ENCODE peak calls at places on chromosomes 4 and X, in seven cellular contexts. N is uterus, X is GM06990, C is cardiac fibroblast, D is kidney, O is fibroblast of lung, J is PC-9. P is an unnamed sample.

GRCh38 chrX:140090800-140091275 is 125.5 kb upstream of the CXorf66 start:
- DNase-seq in N (no peak), X (no peak), C (no peak), D (no peak), O (no peak), J (no peak), P (no peak)

GRCh38 chrX:8244301-8244700 is 73.2 kb upstream of the VCX2 start:
- DNase-seq in N (no peak), X (no peak), C (no peak), D (no peak), O (peak; percentile 41), J (no peak), P (no peak)

GRCh38 chr4:1009647-1010521 is 1.5 kb upstream of the FGFRL1 start:
- DNase-seq in N (peak; percentile 75), X (peak; percentile 66), C (peak; percentile 52), D (peak; percentile 93), O (peak; percentile 23), J (peak; percentile 71), P (peak; percentile 71)

GRCh38 chrX:123648028-123648810 is 84.6 kb downstream of the THOC2 start:
- DNase-seq in N (no peak), X (no peak), C (peak; percentile 55), D (peak; percentile 79), O (peak; percentile 79), J (no peak), P (peak; percentile 3)

GRCh38 chr4:99390060-99390459 is 37.5 kb upstream of the ADH1C start:
- DNase-seq in N (no peak), X (no peak), C (peak; percentile 68), D (no peak), O (peak; percentile 39), J (no peak), P (no peak)

GRCh38 chr4:20253272-20253798 is 1.6 kb downstream of the SLIT2 start:
- DNase-seq in N (peak; percentile 16), X (peak; percentile 2), C (peak; percentile 43), D (peak; percentile 43), O (peak; percentile 24), J (no peak), P (no peak)

GRCh38 chr4:153153339-153153851 is 50.8 kb upstream of the TRIM2 start:
- DNase-seq in N (peak; percentile 26), X (peak; percentile 71), C (peak; percentile 33), D (peak; percentile 86), O (peak; percentile 36), J (peak; percentile 63), P (peak; percentile 58)

GRCh38 chr4:102438396-102438795 is 62.8 kb upstream of the NFKB1 start:
- DNase-seq in N (no peak), X (no peak), C (peak; percentile 89), D (no peak), O (peak; percentile 22), J (no peak), P (no peak)

GRCh38 chrX:48458711-48459110 is 11.3 kb downstream of the SLC38A5 start:
- DNase-seq in N (no peak), X (no peak), C (no peak), D (peak; percentile 71), O (no peak), J (no peak), P (no peak)

GRCh38 chrX:47577424-47577823 is 4.8 kb upstream of the TIMP1 start:
- DNase-seq in N (no peak), X (no peak), C (no peak), D (no peak), O (no peak), J (no peak), P (no peak)

GRCh38 chr4:38939150-38939549 is 71.5 kb downstream of the FAM114A1 start:
- DNase-seq in N (no peak), X (peak; percentile 68), C (no peak), D (no peak), O (no peak), J (no peak), P (peak; percentile 72)

GRCh38 chr4:158020734-158021346 is 152.0 kb downstream of the GASK1B start:
- DNase-seq in N (no peak), X (no peak), C (peak; percentile 95), D (no peak), O (peak; percentile 98), J (peak; percentile 24), P (no peak)

GRCh38 chr4:159235779-159236368 is 133.0 kb downstream of the RAPGEF2 start:
- DNase-seq in N (no peak), X (no peak), C (peak; percentile 84), D (no peak), O (peak; percentile 62), J (no peak), P (no peak)

GRCh38 chrX:15600071-15600470 is 689 bp downstream of the ACE2 start:
- DNase-seq in N (no peak), X (no peak), C (no peak), D (no peak), O (no peak), J (no peak), P (no peak)

GRCh38 chr4:175451238-175451965 is 360.7 kb downstream of the GPM6A start:
- DNase-seq in N (no peak), X (no peak), C (no peak), D (no peak), O (no peak), J (no peak), P (no peak)

GRCh38 chr4:23889368-23889767 is 479 bp downstream of the PPARGC1A start:
- DNase-seq in N (no peak), X (no peak), C (peak; percentile 10), D (no peak), O (no peak), J (no peak), P (no peak)

GRCh38 chr4:119118397-119118796 is 17.2 kb upstream of the MYOZ2 start:
- DNase-seq in N (no peak), X (no peak), C (peak; percentile 37), D (no peak), O (peak; percentile 35), J (no peak), P (no peak)

GRCh38 chrX:147912093-147912801 is 528 bp downstream of the FMR1 start:
- DNase-seq in N (peak; percentile 29), X (peak; percentile 63), C (peak; percentile 50), D (peak; percentile 84), O (peak; percentile 46), J (peak; percentile 26), P (peak; percentile 46)

GRCh38 chrX:65596270-65596669 is 61.7 kb upstream of the LAS1L start:
- DNase-seq in N (no peak), X (no peak), C (peak; percentile 71), D (no peak), O (peak; percentile 66), J (no peak), P (peak; percentile 78)

GRCh38 chr4:113901994-113902787 is 77.3 kb downstream of the ARSJ start:
- DNase-seq in N (no peak), X (no peak), C (no peak), D (no peak), O (no peak), J (peak; percentile 10), P (no peak)

GRCh38 chr4:72909461-72909860 is 160.1 kb downstream of the COX18 start:
- DNase-seq in N (no peak), X (no peak), C (no peak), D (no peak), O (no peak), J (no peak), P (no peak)

GRCh38 chrX:47169726-47170515 is 23.7 kb upstream of the UBA1 start:
- DNase-seq in N (peak; percentile 18), X (no peak), C (peak; percentile 31), D (peak; percentile 64), O (peak; percentile 63), J (no peak), P (no peak)

GRCh38 chrX:134547047-134547679 is 87.2 kb downstream of the HPRT1 start:
- DNase-seq in N (no peak), X (no peak), C (peak; percentile 17), D (no peak), O (no peak), J (no peak), P (no peak)
- H3K4me3 ChIP-seq in N (no peak overlapping the region), X (no peak overlapping the region), C (peak overlapping the region; percentile 73), D (peak overlapping the region; percentile 81), O (peak overlapping the region; percentile 78), J (peak overlapping the region; percentile 79), P (no peak overlapping the region)

DNA sequence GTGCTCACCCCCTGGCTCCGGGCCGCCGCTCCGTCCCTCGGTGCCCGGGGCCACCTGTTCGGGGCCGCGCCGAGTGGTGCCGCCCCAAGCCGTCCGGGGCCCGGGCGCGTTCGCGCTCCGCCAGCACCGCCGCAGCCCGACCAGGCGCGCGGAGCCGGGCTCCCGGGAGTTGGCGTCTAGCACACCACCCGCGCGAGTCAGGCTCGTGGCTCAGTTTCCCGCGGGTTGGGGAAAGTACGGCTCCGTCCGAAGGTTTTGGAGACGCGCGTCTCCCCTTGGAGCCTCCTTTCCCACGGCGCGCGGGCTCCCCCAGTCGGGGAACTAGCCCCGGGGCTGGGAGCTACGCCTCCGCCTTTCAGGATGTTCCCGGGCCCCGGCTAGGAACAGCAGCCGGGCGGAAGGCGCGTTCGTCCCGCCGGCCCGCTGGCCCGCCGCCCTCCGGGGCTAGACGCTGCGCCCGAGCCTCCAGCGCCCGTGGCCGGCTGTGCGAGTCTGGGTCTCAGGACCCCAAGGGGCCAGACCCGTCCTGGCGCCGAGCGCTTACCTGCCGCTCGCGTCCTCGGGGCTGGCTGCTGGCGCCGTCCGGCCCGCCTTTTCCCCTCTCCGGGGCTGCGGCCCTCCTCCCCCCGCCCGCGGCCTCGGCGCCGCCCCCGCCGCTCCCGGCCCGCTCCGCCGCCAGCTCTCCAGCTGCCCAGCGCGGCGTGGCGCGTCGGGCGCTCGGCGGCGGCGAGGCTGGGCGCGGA is at the start of gene ADGRG2:
- DNase-seq in N (peak; percentile 21), X (no peak), C (peak; percentile 19), D (peak; percentile 74), O (peak; percentile 21), J (peak; percentile 31), P (no peak)
- TF ChIP-seq CTCF in N (no peak), X (no peak), C (no peak), D (no peak), O (no peak), J (no peak), P (no peak)

DNA sequence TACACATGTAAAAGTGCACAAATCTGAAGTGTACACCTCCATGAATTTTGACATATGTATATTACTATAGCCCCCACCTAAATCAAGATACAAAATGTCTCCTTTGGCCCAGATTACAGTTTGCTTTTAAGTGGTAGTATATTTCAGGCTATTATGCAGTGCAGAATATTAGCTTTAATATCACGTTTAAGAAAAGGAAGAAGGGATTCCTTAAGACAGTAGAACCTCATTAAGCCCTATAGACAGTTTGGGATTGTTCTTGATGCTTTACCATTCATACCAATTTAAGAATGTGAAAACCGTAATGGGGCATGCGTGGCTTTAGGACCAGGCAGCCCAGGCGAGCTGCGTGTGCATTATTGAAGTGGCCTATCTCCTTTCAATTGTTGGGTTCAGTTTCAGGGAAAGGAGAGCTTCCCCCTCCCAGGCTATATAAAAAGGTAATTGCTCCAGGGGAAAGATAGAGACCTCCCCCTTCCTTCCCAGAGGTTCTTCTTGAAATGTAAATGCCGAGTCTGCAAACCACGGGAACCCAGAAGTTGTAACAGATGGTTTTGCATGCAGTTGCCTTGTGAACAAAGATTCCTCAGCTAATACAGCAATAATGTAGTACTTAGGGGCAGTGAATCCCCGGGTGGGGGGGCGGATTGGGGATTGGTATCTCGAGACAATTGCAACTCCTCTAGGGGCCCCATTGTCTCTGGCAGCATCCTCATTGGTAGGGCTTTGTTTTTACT is 106.1 kb downstream of the UCHL1 start:
- DNase-seq in N (no peak), X (no peak), C (no peak), D (no peak), O (peak; percentile 41), J (no peak), P (no peak)
- H3K4me3 ChIP-seq in N (no peak overlapping the region), X (no peak overlapping the region), C (no peak overlapping the region), D (peak overlapping the region; percentile 88), O (no peak overlapping the region), J (peak overlapping the region; percentile 91), P (no peak overlapping the region)

GRCh38 chr4:8586671-8587468 is 5.7 kb upstream of the CPZ start:
- DNase-seq in N (no peak), X (no peak), C (no peak), D (peak; percentile 66), O (no peak), J (no peak), P (peak; percentile 19)
- TF ChIP-seq CTCF in N (no peak), X (peak; percentile 52), C (no peak), D (no peak), O (no peak), J (peak; percentile 38), P (peak; percentile 21)

P was measured in GM12865.